ENCODE peak calls at places on chromosomes 12 and 14, in seven cellular contexts. E, N, B, A, F, O and R are unnamed samples.

GRCh38 chr14:95623195-95623594 is 63.0 kb upstream of the TCL1B start:
- DNase-seq in E (no peak), N (no peak), B (peak; percentile 1), A (no peak), F (no peak), O (no peak), R (no peak)

GRCh38 chr14:65958664-65959562 is 527.3 kb upstream of the CCDC196 start:
- DNase-seq in E (no peak), N (peak; percentile 44), B (peak; percentile 56), A (no peak), F (peak; percentile 79), O (peak; percentile 62), R (peak; percentile 45)

GRCh38 chr14:55373784-55374725 is 37.6 kb downstream of the ATG14 start:
- DNase-seq in E (peak; percentile 36), N (no peak), B (peak; percentile 20), A (no peak), F (no peak), O (no peak), R (peak; percentile 53)

GRCh38 chr12:9122166-9122609 is 6.5 kb upstream of the A2M start:
- DNase-seq in E (no peak), N (no peak), B (no peak), A (no peak), F (no peak), O (no peak), R (no peak)

GRCh38 chr12:132427999-132428871 is 61.7 kb upstream of the FBRSL1 start:
- DNase-seq in E (no peak), N (no peak), B (no peak), A (no peak), F (no peak), O (peak; percentile 85), R (no peak)

GRCh38 chr12:123614110-123614509 is 12.2 kb downstream of the DDX55 start:
- DNase-seq in E (no peak), N (no peak), B (no peak), A (no peak), F (no peak), O (no peak), R (no peak)

GRCh38 chr14:77761205-77761931 is 412 bp upstream of the SNW1 start:
- DNase-seq in E (peak; percentile 79), N (peak; percentile 95), B (peak; percentile 96), A (peak; percentile 11), F (no peak), O (peak; percentile 57), R (peak; percentile 93)

GRCh38 chr12:130881046-130881445 is 9.2 kb downstream of the RAN start:
- DNase-seq in E (no peak), N (no peak), B (no peak), A (no peak), F (no peak), O (no peak), R (no peak)

GRCh38 chr12:129558036-129558435 is 345.8 kb downstream of the TMEM132D start:
- DNase-seq in E (no peak), N (no peak), B (no peak), A (no peak), F (no peak), O (no peak), R (no peak)

GRCh38 chr12:99455350-99456037 is 192.1 kb upstream of the GARIN6 start:
- DNase-seq in E (no peak), N (no peak), B (peak; percentile 0), A (no peak), F (no peak), O (no peak), R (peak; percentile 51)

GRCh38 chr12:4355150-4355842 is 24.2 kb downstream of the FGF23 start:
- DNase-seq in E (no peak), N (peak; percentile 2), B (no peak), A (no peak), F (no peak), O (no peak), R (no peak)

GRCh38 chr12:4353785-4354208 is 25.7 kb downstream of the FGF23 start:
- DNase-seq in E (no peak), N (peak; percentile 14), B (peak; percentile 11), A (peak; percentile 5), F (no peak), O (peak; percentile 36), R (peak; percentile 11)

GRCh38 chr12:4355843-4356327 is 23.6 kb downstream of the FGF23 start:
- DNase-seq in E (peak; percentile 18), N (peak; percentile 21), B (peak; percentile 11), A (peak; percentile 67), F (no peak), O (peak; percentile 67), R (peak; percentile 49)
- TF ChIP-seq CTCF in E (peak; percentile 59), N (peak; percentile 44), B (peak; percentile 35), A (peak; percentile 51), F (no peak), O (peak; percentile 72), R (peak; percentile 58)

DNA sequence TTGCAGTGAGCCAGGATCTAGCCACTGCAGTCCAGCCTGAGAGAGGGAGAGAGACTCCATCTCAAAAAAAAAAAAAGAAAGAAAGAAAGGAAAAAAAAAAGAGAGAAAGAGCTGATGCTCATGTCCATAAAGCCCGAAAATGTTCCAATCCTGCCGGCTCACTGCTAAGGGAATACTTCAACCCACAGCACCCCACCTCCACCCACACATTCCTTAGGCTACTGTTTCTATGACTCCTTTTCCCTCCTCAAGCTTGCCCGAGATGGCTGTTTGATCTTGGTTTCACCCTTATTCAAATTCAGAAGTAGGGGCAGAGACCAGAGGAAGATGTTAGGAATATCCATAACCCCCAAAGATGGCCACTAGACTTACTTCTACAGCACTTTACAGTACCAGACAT is 59.5 kb upstream of the RASSF3 start:
- DNase-seq in E (no peak), N (no peak), B (no peak), A (no peak), F (no peak), O (no peak), R (peak; percentile 19)
- TF ChIP-seq CTCF in E (no peak), N (no peak), B (no peak), A (no peak), F (no peak), O (no peak), R (no peak)

DNA sequence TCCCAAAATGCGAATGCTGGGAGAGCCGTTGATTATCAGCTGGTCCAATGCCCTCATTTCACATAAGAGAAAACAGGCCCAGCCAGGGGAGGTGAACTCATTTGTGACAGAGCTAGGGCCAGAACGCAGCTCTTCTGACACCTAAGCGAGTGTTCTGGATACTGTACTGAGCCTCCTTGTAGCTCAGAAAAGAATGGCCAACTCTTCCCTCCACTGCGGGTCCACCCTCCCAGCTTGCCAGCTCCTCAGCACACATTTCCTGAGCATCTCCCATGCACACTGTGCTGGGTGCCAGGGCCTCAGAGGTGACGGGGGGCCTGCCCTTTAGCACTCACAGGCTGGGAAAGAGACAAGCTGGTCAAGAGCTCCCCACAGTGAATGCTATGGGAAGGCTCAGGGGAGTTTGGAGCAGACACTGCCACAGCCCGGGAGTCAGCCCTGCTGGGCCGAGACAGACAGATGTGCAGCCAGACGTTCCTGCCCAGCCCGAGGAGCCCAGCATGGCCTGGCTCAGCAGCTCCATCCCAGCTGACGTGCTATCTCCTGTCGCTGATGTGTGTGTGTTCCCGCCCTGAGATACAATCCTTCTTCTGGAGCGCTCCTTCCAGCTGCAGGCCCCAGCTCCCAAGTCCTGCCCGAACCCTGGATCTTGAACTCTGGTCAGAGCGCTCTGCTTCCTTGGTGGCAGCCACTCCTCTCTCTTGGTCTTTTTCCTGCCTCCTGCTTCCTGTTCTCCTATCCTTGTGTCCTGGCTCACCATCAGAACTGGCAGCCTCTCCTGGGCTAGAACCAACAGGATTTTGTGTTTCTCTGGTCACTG is 3.6 kb downstream of the CMTM5 start:
- DNase-seq in E (no peak), N (no peak), B (no peak), A (no peak), F (no peak), O (no peak), R (no peak)
- TF ChIP-seq CTCF in E (peak; percentile 58), N (no peak), B (no peak), A (no peak), F (no peak), O (peak; percentile 2), R (no peak)

GRCh38 chr12:108950991-108951739 is 69.7 kb downstream of the SVOP start:
- DNase-seq in E (peak; percentile 41), N (peak; percentile 63), B (peak; percentile 68), A (peak; percentile 67), F (peak; percentile 96), O (peak; percentile 84), R (peak; percentile 59)
- TF ChIP-seq CTCF in E (peak; percentile 95), N (peak; percentile 82), B (peak; percentile 71), A (peak; percentile 96), F (peak; percentile 51), O (peak; percentile 98), R (peak; percentile 75)

GRCh38 chr12:39442895-39443703 is at the start of gene KIF21A:
- DNase-seq in E (peak; percentile 80), N (peak; percentile 87), B (peak; percentile 84), A (peak; percentile 89), F (peak; percentile 97), O (peak; percentile 94), R (peak; percentile 90)
- TF ChIP-seq CTCF in E (peak; percentile 71), N (peak; percentile 33), B (peak; percentile 59), A (peak; percentile 51), F (no peak), O (peak; percentile 61), R (no peak)